ENCODE peak calls at places on chromosomes 12 and 14, in ten cellular contexts. M is HuH-7; O is lower lobe of right lung; A is CD4-positive, alpha-beta T cell; L is lung; U is posterior cingulate gyrus; C is HFFc6; I is substantia nigra; G is stimulated activated CD4-positive, alpha-beta T cell treated with anti-CD3 and anti-CD28 coated beads, Interleukin-15, amount 100 ng/mL, for 48 hours; K is stimulated activated CD8-positive, alpha-beta memory T cell treated with anti-CD3 and anti-CD28 coated beads, Interleukin-7, amount 100 ng/mL, for 48 hours. P is an unnamed sample.

GRCh38 chr12:49937639-49938300 is 12.8 kb upstream of the AQP2 start:
- DNase-seq in M (no peak), O (no peak), A (no peak), L (no peak), U (no peak), C (no peak), I (no peak), G (no peak), K (no peak), P (no peak)

GRCh38 chr14:75051556-75051899 is 261 bp upstream of the MLH3 start:
- DNase-seq in M (no peak), O (no peak), A (no peak), L (no peak), U (no peak), C (no peak), I (no peak), G (no peak), K (no peak), P (no peak)

GRCh38 chr12:116508145-116509121 is 50.7 kb upstream of the MAP1LC3B2 start:
- DNase-seq in M (peak; percentile 46), O (peak; percentile 50), A (no peak), L (no peak), U (peak; percentile 18), C (no peak), I (no peak), G (no peak), K (no peak), P (no peak)

GRCh38 chr14:73997944-73998451 is 21.1 kb downstream of the ENTPD5 start:
- DNase-seq in M (no peak), O (no peak), A (no peak), L (no peak), U (no peak), C (no peak), I (no peak), G (no peak), K (no peak), P (no peak)

GRCh38 chr12:107788281-107788680 is 13.8 kb downstream of the ASCL4 start:
- DNase-seq in M (no peak), O (no peak), A (no peak), L (no peak), U (no peak), C (no peak), I (no peak), G (no peak), K (no peak), P (no peak)

GRCh38 chr12:113220593-113221180 is 577 bp upstream of the TPCN1 start:
- DNase-seq in M (no peak), O (no peak), A (no peak), L (no peak), U (no peak), C (no peak), I (no peak), G (no peak), K (no peak), P (no peak)

GRCh38 chr14:63249112-63249511 is 44.9 kb downstream of the RHOJ start:
- DNase-seq in M (no peak), O (no peak), A (no peak), L (no peak), U (no peak), C (peak; percentile 3), I (no peak), G (no peak), K (no peak), P (peak; percentile 26)

GRCh38 chr12:15268927-15269552 is 47.8 kb upstream of the RERG start:
- DNase-seq in M (peak; percentile 43), O (no peak), A (peak; percentile 16), L (no peak), U (no peak), C (peak; percentile 75), I (no peak), G (peak; percentile 15), K (no peak), P (no peak)

GRCh38 chr14:89688520-89688919 is 266.0 kb downstream of the EFCAB11 start:
- DNase-seq in M (no peak), O (no peak), A (no peak), L (no peak), U (no peak), C (no peak), I (no peak), G (no peak), K (no peak), P (no peak)